ENCODE peak calls at places on chromosomes 2 and 18, in four cellular contexts. Z is NCI-H1930, M is iPS DF 6.9, H is hepatocyte. F is an unnamed sample.

GRCh38 chr2:150710916-150711315 is 223.4 kb upstream of the RND3 start:
- DNase-seq in Z (peak; percentile 58), M (no peak), H (no peak), F (no peak)

GRCh38 chr18:78724214-78724834 is 255.3 kb upstream of the SALL3 start:
- DNase-seq in Z (no peak), M (no peak), H (no peak), F (no peak)

GRCh38 chr2:75896779-75897366 is 186.2 kb upstream of the GCFC2 start:
- DNase-seq in Z (no peak), M (peak; percentile 66), H (peak; percentile 72), F (no peak)

GRCh38 chr2:71715951-71716696 is 262.8 kb downstream of the DYSF start:
- DNase-seq in Z (no peak), M (no peak), H (no peak), F (no peak)

GRCh38 chr2:143259368-143259958 is 130.2 kb downstream of the ARHGAP15 start:
- DNase-seq in Z (peak; percentile 10), M (peak; percentile 45), H (peak; percentile 82), F (peak; percentile 24)

GRCh38 chr2:27689424-27689823 is 25.7 kb downstream of the SLC4A1AP start:
- DNase-seq in Z (no peak), M (no peak), H (no peak), F (no peak)

GRCh38 chr2:109348645-109349554 is 219.9 kb downstream of the SH3RF3 start:
- DNase-seq in Z (no peak), M (no peak), H (no peak), F (no peak)

GRCh38 chr18:596288-596881 is 403 bp upstream of the CLUL1 start:
- DNase-seq in Z (peak; percentile 60), M (no peak), H (peak; percentile 86), F (peak; percentile 77)

GRCh38 chr18:36392888-36393287 is 95.4 kb downstream of the FHOD3 start:
- DNase-seq in Z (no peak), M (no peak), H (no peak), F (no peak)

GRCh38 chr2:227822416-227823003 is 8.9 kb downstream of the CCL20 start:
- DNase-seq in Z (no peak), M (no peak), H (no peak), F (no peak)

GRCh38 chr2:159185401-159186130 is 100.9 kb downstream of the WDSUB1 start:
- DNase-seq in Z (no peak), M (no peak), H (peak; percentile 42), F (no peak)

GRCh38 chr2:234590076-234590475 is 93.2 kb upstream of the ARL4C start:
- DNase-seq in Z (no peak), M (no peak), H (no peak), F (no peak)

GRCh38 chr18:32042337-32042736 is 23.7 kb downstream of the RNF125 start:
- DNase-seq in Z (no peak), M (no peak), H (no peak), F (no peak)

GRCh38 chr2:86441392-86441788 is 219 bp downstream of the KDM3A start:
- DNase-seq in Z (no peak), M (no peak), H (no peak), F (no peak)

GRCh38 chr18:26865557-26865956 is at the start of gene AQP4:
- DNase-seq in Z (no peak), M (no peak), H (no peak), F (no peak)

GRCh38 chr2:140654565-140654964 is 1476.3 kb downstream of the LRP1B start:
- DNase-seq in Z (no peak), M (no peak), H (no peak), F (no peak)

GRCh38 chr2:207463433-207463832 is 66.3 kb upstream of the CREB1 start:
- DNase-seq in Z (no peak), M (no peak), H (no peak), F (no peak)

GRCh38 chr18:57743008-57743407 is 60.1 kb downstream of the ATP8B1 start:
- DNase-seq in Z (no peak), M (no peak), H (no peak), F (no peak)